ENCODE peak calls at places on chromosomes 13 and 19, in five cellular contexts. P, D, M, N and S are unnamed samples.

GRCh38 chr13:112791662-112792440 is 102.0 kb downstream of the ATP11A start:
- DNase-seq in P (no peak), D (no peak), M (no peak), N (no peak), S (no peak)

GRCh38 chr13:80955487-80955886 is 614.6 kb upstream of the SPRY2 start:
- DNase-seq in P (no peak), D (no peak), M (no peak), N (no peak), S (no peak)

GRCh38 chr19:35341006-35341405 is 6.7 kb upstream of the FFAR1 start:
- DNase-seq in P (no peak), D (no peak), M (no peak), N (no peak), S (no peak)

GRCh38 chr19:35830986-35831385 is 18.3 kb upstream of the PRODH2 start:
- DNase-seq in P (no peak), D (no peak), M (no peak), N (no peak), S (no peak)

GRCh38 chr19:16449330-16449961 is 22.3 kb downstream of the EPS15L1 start:
- DNase-seq in P (no peak), D (no peak), M (no peak), N (no peak), S (no peak)

GRCh38 chr13:33328691-33329090 is 43.1 kb upstream of the STARD13 start:
- DNase-seq in P (no peak), D (no peak), M (no peak), N (no peak), S (no peak)

GRCh38 chr19:2575734-2576481 is 100.0 kb downstream of the GADD45B start:
- DNase-seq in P (no peak), D (no peak), M (no peak), N (no peak), S (no peak)

GRCh38 chr13:19984430-19985218 is 26.1 kb downstream of the ZMYM2 start:
- DNase-seq in P (no peak), D (peak), M (no peak), N (no peak), S (peak)

GRCh38 chr13:33728271-33729037 is 89.5 kb upstream of the RFC3 start:
- DNase-seq in P (no peak), D (peak), M (no peak), N (no peak), S (peak)

GRCh38 chr13:109088101-109088500 is 458.7 kb downstream of the MYO16 start:
- DNase-seq in P (no peak), D (peak), M (no peak), N (no peak), S (no peak)

GRCh38 chr19:37991841-37992248 is 84.8 kb downstream of the SIPA1L3 start:
- DNase-seq in P (no peak), D (peak), M (no peak), N (no peak), S (no peak)

GRCh38 chr19:57559008-57559403 is 657 bp downstream of the ZNF550 start:
- DNase-seq in P (peak), D (peak), M (no peak), N (no peak), S (no peak)

GRCh38 chr13:28574617-28575142 is 79.8 kb upstream of the FLT1 start:
- DNase-seq in P (no peak), D (peak), M (no peak), N (no peak), S (no peak)

GRCh38 chr13:79946556-79946955 is 394.4 kb downstream of the SPRY2 start:
- DNase-seq in P (no peak), D (no peak), M (no peak), N (no peak), S (no peak)